ENCODE peak calls at places on chromosomes 6 and 20, in nine cellular contexts. F is activated T-cell treated with anti-CD3 and anti-CD28 coated beads, Interleukin-2, amount 50 U/mL, for 4 hours; Y is A549; S is effector memory CD8-positive, alpha-beta T cell; X is activated T-helper 17 cell treated with anti-CD3 and anti-CD28 coated beads, Interleukin-2, amount 50 U/mL, for 72 hours; K is T-helper 17 cell; L is PC-3; R is activated CD4-positive, CD25-positive, alpha-beta regulatory T cell treated with anti-CD3 and anti-CD28 coated beads, Interleukin-2, amount 50 U/mL, for 24 hours; A is heart left ventricle. I is an unnamed sample.

GRCh38 chr20:61940976-61941720 is 124.5 kb downstream of the TAF4 start:
- ATAC-seq in F (no peak), Y (no peak), S (no peak), X (no peak), K (no peak), L (no peak), R (no peak), A (no peak), I (no peak)

GRCh38 chr20:57398231-57398821 is 7.1 kb downstream of the RBM38 start:
- ATAC-seq in F (peak; percentile 64), Y (no peak), S (peak; percentile 80), X (peak; percentile 69), K (peak; percentile 81), L (no peak), R (peak; percentile 71), A (no peak), I (no peak)

GRCh38 chr20:50580016-50580747 is 70.0 kb downstream of the PTPN1 start:
- ATAC-seq in F (peak; percentile 49), Y (peak; percentile 89), S (peak; percentile 53), X (no peak), K (peak; percentile 50), L (peak; percentile 75), R (peak; percentile 27), A (peak; percentile 24), I (peak; percentile 80)

GRCh38 chr20:835220-836045 is 1.9 kb downstream of the FAM110A start:
- ATAC-seq in F (no peak), Y (no peak), S (no peak), X (peak; percentile 4), K (no peak), L (no peak), R (no peak), A (peak; percentile 84), I (no peak)

GRCh38 chr6:29755295-29755871 is 32.1 kb downstream of the HLA-F start:
- ATAC-seq in F (no peak), Y (no peak), S (no peak), X (no peak), K (no peak), L (no peak), R (no peak), A (no peak), I (no peak)

GRCh38 chr6:167930300-167930699 is 67.2 kb upstream of the KIF25 start:
- ATAC-seq in F (no peak), Y (peak; percentile 86), S (no peak), X (no peak), K (no peak), L (peak; percentile 99), R (no peak), A (no peak), I (peak; percentile 92)

GRCh38 chr6:134026597-134026996 is 25.8 kb downstream of the SLC2A12 start:
- ATAC-seq in F (no peak), Y (peak; percentile 28), S (no peak), X (no peak), K (no peak), L (peak; percentile 90), R (no peak), A (no peak), I (no peak)

GRCh38 chr6:19929312-19929711 is 92.1 kb downstream of the ID4 start:
- ATAC-seq in F (no peak), Y (no peak), S (no peak), X (no peak), K (no peak), L (no peak), R (no peak), A (no peak), I (no peak)

GRCh38 chr20:52410182-52410647 is 218.6 kb upstream of the ZFP64 start:
- ATAC-seq in F (peak; percentile 77), Y (no peak), S (peak; percentile 89), X (peak; percentile 73), K (peak; percentile 91), L (no peak), R (peak; percentile 50), A (no peak), I (no peak)

GRCh38 chr6:5305968-5306626 is 44.8 kb downstream of the FARS2 start:
- ATAC-seq in F (no peak), Y (no peak), S (no peak), X (no peak), K (no peak), L (peak; percentile 27), R (no peak), A (no peak), I (no peak)

GRCh38 chr20:51357543-51357942 is 185.0 kb downstream of the NFATC2 start:
- ATAC-seq in F (no peak), Y (no peak), S (no peak), X (no peak), K (no peak), L (no peak), R (no peak), A (no peak), I (no peak)

GRCh38 chr6:144776031-144776819 is 491.1 kb downstream of the UTRN start:
- ATAC-seq in F (no peak), Y (no peak), S (no peak), X (no peak), K (no peak), L (no peak), R (no peak), A (no peak), I (no peak)

GRCh38 chr6:10300071-10300470 is 114.8 kb downstream of the TFAP2A start:
- ATAC-seq in F (no peak), Y (no peak), S (no peak), X (no peak), K (no peak), L (peak; percentile 93), R (no peak), A (no peak), I (no peak)

GRCh38 chr20:478010-478948 is 15.9 kb upstream of the TBC1D20 start:
- ATAC-seq in F (no peak), Y (peak; percentile 10), S (no peak), X (no peak), K (no peak), L (no peak), R (no peak), A (no peak), I (no peak)